ENCODE peak calls at places on chromosomes 11 and 22, in seven cellular contexts. One of them, this sample, is unnamed.

GRCh38 chr11:76161261-76161961 is 44.9 kb downstream of the WNT11 start:
- DNase-seq in NCI-H1105: no peak
- DNase-seq in SW480: no peak
- DNase-seq in osteocyte: no peak
- DNase-seq in MV-4-11: no peak
- DNase-seq in activated naive CD4-positive, alpha-beta T cell treated with anti-CD3 and anti-CD28 coated beads for 36 hours: no peak
- DNase-seq in non-pigmented ciliary epithelial cell: no peak
- DNase-seq in this sample: peak; percentile 17

GRCh38 chr11:120880791-120881190 is 143.1 kb upstream of the TBCEL start:
- DNase-seq in NCI-H1105: no peak
- DNase-seq in SW480: no peak
- DNase-seq in osteocyte: no peak
- DNase-seq in MV-4-11: no peak
- DNase-seq in activated naive CD4-positive, alpha-beta T cell treated with anti-CD3 and anti-CD28 coated beads for 36 hours: no peak
- DNase-seq in non-pigmented ciliary epithelial cell: no peak
- DNase-seq in this sample: no peak

GRCh38 chr11:134235399-134235798 is 10.9 kb downstream of the VPS26B start:
- DNase-seq in NCI-H1105: no peak
- DNase-seq in SW480: no peak
- DNase-seq in osteocyte: no peak
- DNase-seq in MV-4-11: no peak
- DNase-seq in activated naive CD4-positive, alpha-beta T cell treated with anti-CD3 and anti-CD28 coated beads for 36 hours: no peak
- DNase-seq in non-pigmented ciliary epithelial cell: no peak
- DNase-seq in this sample: no peak

GRCh38 chr11:44536779-44537516 is 28.5 kb upstream of the CD82 start:
- DNase-seq in NCI-H1105: no peak
- DNase-seq in SW480: no peak
- DNase-seq in osteocyte: no peak
- DNase-seq in MV-4-11: no peak
- DNase-seq in activated naive CD4-positive, alpha-beta T cell treated with anti-CD3 and anti-CD28 coated beads for 36 hours: no peak
- DNase-seq in non-pigmented ciliary epithelial cell: no peak
- DNase-seq in this sample: no peak

GRCh38 chr11:57205046-57205671 is 23.4 kb downstream of the LRRC55 start:
- DNase-seq in NCI-H1105: no peak
- DNase-seq in SW480: peak; percentile 5
- DNase-seq in osteocyte: no peak
- DNase-seq in MV-4-11: no peak
- DNase-seq in activated naive CD4-positive, alpha-beta T cell treated with anti-CD3 and anti-CD28 coated beads for 36 hours: no peak
- DNase-seq in non-pigmented ciliary epithelial cell: peak; percentile 10
- DNase-seq in this sample: no peak

GRCh38 chr22:39421691-39422090 is 22.1 kb downstream of the TAB1 start:
- DNase-seq in NCI-H1105: no peak
- DNase-seq in SW480: no peak
- DNase-seq in osteocyte: no peak
- DNase-seq in MV-4-11: no peak
- DNase-seq in activated naive CD4-positive, alpha-beta T cell treated with anti-CD3 and anti-CD28 coated beads for 36 hours: no peak
- DNase-seq in non-pigmented ciliary epithelial cell: no peak
- DNase-seq in this sample: no peak

GRCh38 chr22:44399196-44399837 is 86.6 kb upstream of the SHISAL1 start:
- DNase-seq in NCI-H1105: no peak
- DNase-seq in SW480: no peak
- DNase-seq in osteocyte: peak; percentile 71
- DNase-seq in MV-4-11: no peak
- DNase-seq in activated naive CD4-positive, alpha-beta T cell treated with anti-CD3 and anti-CD28 coated beads for 36 hours: no peak
- DNase-seq in non-pigmented ciliary epithelial cell: no peak
- DNase-seq in this sample: peak; percentile 34

GRCh38 chr11:61728940-61729219 is 23.6 kb upstream of the MYRF start:
- DNase-seq in NCI-H1105: no peak
- DNase-seq in SW480: peak; percentile 92
- DNase-seq in osteocyte: no peak
- DNase-seq in MV-4-11: peak; percentile 24
- DNase-seq in activated naive CD4-positive, alpha-beta T cell treated with anti-CD3 and anti-CD28 coated beads for 36 hours: no peak
- DNase-seq in non-pigmented ciliary epithelial cell: peak; percentile 23
- DNase-seq in this sample: no peak

GRCh38 chr11:73317373-73317772 is 9.3 kb downstream of the ARHGEF17 start:
- DNase-seq in NCI-H1105: no peak
- DNase-seq in SW480: no peak
- DNase-seq in osteocyte: no peak
- DNase-seq in MV-4-11: no peak
- DNase-seq in activated naive CD4-positive, alpha-beta T cell treated with anti-CD3 and anti-CD28 coated beads for 36 hours: no peak
- DNase-seq in non-pigmented ciliary epithelial cell: no peak
- DNase-seq in this sample: no peak

GRCh38 chr11:69750875-69751597 is 24.1 kb downstream of the FGF4 start:
- DNase-seq in NCI-H1105: no peak
- DNase-seq in SW480: no peak
- DNase-seq in osteocyte: no peak
- DNase-seq in MV-4-11: no peak
- DNase-seq in activated naive CD4-positive, alpha-beta T cell treated with anti-CD3 and anti-CD28 coated beads for 36 hours: no peak
- DNase-seq in non-pigmented ciliary epithelial cell: no peak
- DNase-seq in this sample: no peak

GRCh38 chr22:29635734-29636357 is 32.4 kb downstream of the NF2 start:
- DNase-seq in NCI-H1105: no peak
- DNase-seq in SW480: peak; percentile 56
- DNase-seq in osteocyte: no peak
- DNase-seq in MV-4-11: peak; percentile 45
- DNase-seq in activated naive CD4-positive, alpha-beta T cell treated with anti-CD3 and anti-CD28 coated beads for 36 hours: no peak
- DNase-seq in non-pigmented ciliary epithelial cell: no peak
- DNase-seq in this sample: no peak

GRCh38 chr11:92376146-92376599 is 151.6 kb downstream of the FAT3 start:
- DNase-seq in NCI-H1105: no peak
- DNase-seq in SW480: no peak
- DNase-seq in osteocyte: no peak
- DNase-seq in MV-4-11: no peak
- DNase-seq in activated naive CD4-positive, alpha-beta T cell treated with anti-CD3 and anti-CD28 coated beads for 36 hours: no peak
- DNase-seq in non-pigmented ciliary epithelial cell: peak; percentile 75
- DNase-seq in this sample: no peak

GRCh38 chr22:27139935-27140493 is 482.6 kb downstream of the MIAT start:
- DNase-seq in NCI-H1105: no peak
- DNase-seq in SW480: peak; percentile 14
- DNase-seq in osteocyte: no peak
- DNase-seq in MV-4-11: no peak
- DNase-seq in activated naive CD4-positive, alpha-beta T cell treated with anti-CD3 and anti-CD28 coated beads for 36 hours: no peak
- DNase-seq in non-pigmented ciliary epithelial cell: peak; percentile 70
- DNase-seq in this sample: no peak

GRCh38 chr22:43631846-43632245 is 180.3 kb downstream of the EFCAB6 start:
- DNase-seq in NCI-H1105: no peak
- DNase-seq in SW480: no peak
- DNase-seq in osteocyte: peak; percentile 69
- DNase-seq in MV-4-11: no peak
- DNase-seq in activated naive CD4-positive, alpha-beta T cell treated with anti-CD3 and anti-CD28 coated beads for 36 hours: no peak
- DNase-seq in non-pigmented ciliary epithelial cell: no peak
- DNase-seq in this sample: no peak

GRCh38 chr11:116426761-116427160 is 346.0 kb downstream of the BUD13 start:
- DNase-seq in NCI-H1105: no peak
- DNase-seq in SW480: no peak
- DNase-seq in osteocyte: no peak
- DNase-seq in MV-4-11: no peak
- DNase-seq in activated naive CD4-positive, alpha-beta T cell treated with anti-CD3 and anti-CD28 coated beads for 36 hours: no peak
- DNase-seq in non-pigmented ciliary epithelial cell: no peak
- DNase-seq in this sample: no peak

GRCh38 chr11:68043029-68043348 is 4.2 kb downstream of the TCIRG1 start:
- DNase-seq in NCI-H1105: no peak
- DNase-seq in SW480: no peak
- DNase-seq in osteocyte: peak; percentile 83
- DNase-seq in MV-4-11: no peak
- DNase-seq in activated naive CD4-positive, alpha-beta T cell treated with anti-CD3 and anti-CD28 coated beads for 36 hours: no peak
- DNase-seq in non-pigmented ciliary epithelial cell: no peak
- DNase-seq in this sample: no peak

GRCh38 chr11:19597876-19598275 is 114.8 kb upstream of the NAV2 start:
- DNase-seq in NCI-H1105: no peak
- DNase-seq in SW480: no peak
- DNase-seq in osteocyte: peak; percentile 84
- DNase-seq in MV-4-11: no peak
- DNase-seq in activated naive CD4-positive, alpha-beta T cell treated with anti-CD3 and anti-CD28 coated beads for 36 hours: no peak
- DNase-seq in non-pigmented ciliary epithelial cell: no peak
- DNase-seq in this sample: no peak

GRCh38 chr22:30356392-30357230 is at the start of the genes CCDC157 and SF3A1:
- DNase-seq in NCI-H1105: peak; percentile 80
- DNase-seq in SW480: peak; percentile 81
- DNase-seq in osteocyte: peak; percentile 94
- DNase-seq in MV-4-11: peak; percentile 79
- DNase-seq in activated naive CD4-positive, alpha-beta T cell treated with anti-CD3 and anti-CD28 coated beads for 36 hours: peak; percentile 87
- DNase-seq in non-pigmented ciliary epithelial cell: peak; percentile 56
- DNase-seq in this sample: peak; percentile 87

GRCh38 chr22:46072030-46072881 is 78.1 kb upstream of the PPARA start:
- DNase-seq in NCI-H1105: no peak
- DNase-seq in SW480: peak; percentile 76
- DNase-seq in osteocyte: no peak
- DNase-seq in MV-4-11: no peak
- DNase-seq in activated naive CD4-positive, alpha-beta T cell treated with anti-CD3 and anti-CD28 coated beads for 36 hours: peak; percentile 47
- DNase-seq in non-pigmented ciliary epithelial cell: no peak
- DNase-seq in this sample: peak; percentile 63

GRCh38 chr11:113163291-113164030 is 150.9 kb upstream of the TTC12 start:
- DNase-seq in NCI-H1105: no peak
- DNase-seq in SW480: no peak
- DNase-seq in osteocyte: peak; percentile 48
- DNase-seq in MV-4-11: no peak
- DNase-seq in activated naive CD4-positive, alpha-beta T cell treated with anti-CD3 and anti-CD28 coated beads for 36 hours: no peak
- DNase-seq in non-pigmented ciliary epithelial cell: no peak
- DNase-seq in this sample: no peak

GRCh38 chr11:120326845-120327281 is 1.8 kb downstream of the TLCD5 start:
- DNase-seq in NCI-H1105: no peak
- DNase-seq in SW480: no peak
- DNase-seq in osteocyte: no peak
- DNase-seq in MV-4-11: peak; percentile 90
- DNase-seq in activated naive CD4-positive, alpha-beta T cell treated with anti-CD3 and anti-CD28 coated beads for 36 hours: no peak
- DNase-seq in non-pigmented ciliary epithelial cell: no peak
- DNase-seq in this sample: no peak

GRCh38 chr11:10310301-10310841 is 5.5 kb downstream of the ADM start:
- DNase-seq in NCI-H1105: no peak
- DNase-seq in SW480: no peak
- DNase-seq in osteocyte: no peak
- DNase-seq in MV-4-11: peak; percentile 11
- DNase-seq in activated naive CD4-positive, alpha-beta T cell treated with anti-CD3 and anti-CD28 coated beads for 36 hours: no peak
- DNase-seq in non-pigmented ciliary epithelial cell: no peak
- DNase-seq in this sample: no peak

GRCh38 chr11:83070044-83070877 is 1.4 kb downstream of the RAB30 start:
- DNase-seq in NCI-H1105: no peak
- DNase-seq in SW480: no peak
- DNase-seq in osteocyte: no peak
- DNase-seq in MV-4-11: no peak
- DNase-seq in activated naive CD4-positive, alpha-beta T cell treated with anti-CD3 and anti-CD28 coated beads for 36 hours: no peak
- DNase-seq in non-pigmented ciliary epithelial cell: no peak
- DNase-seq in this sample: no peak

GRCh38 chr11:95849087-95849825 is 59.0 kb downstream of the CEP57 start:
- DNase-seq in NCI-H1105: no peak
- DNase-seq in SW480: peak; percentile 82
- DNase-seq in osteocyte: no peak
- DNase-seq in MV-4-11: peak; percentile 75
- DNase-seq in activated naive CD4-positive, alpha-beta T cell treated with anti-CD3 and anti-CD28 coated beads for 36 hours: peak; percentile 65
- DNase-seq in non-pigmented ciliary epithelial cell: peak; percentile 64
- DNase-seq in this sample: no peak

GRCh38 chr22:44335066-44335839 is 22.5 kb upstream of the SHISAL1 start:
- DNase-seq in NCI-H1105: no peak
- DNase-seq in SW480: no peak
- DNase-seq in osteocyte: no peak
- DNase-seq in MV-4-11: no peak
- DNase-seq in activated naive CD4-positive, alpha-beta T cell treated with anti-CD3 and anti-CD28 coated beads for 36 hours: no peak
- DNase-seq in non-pigmented ciliary epithelial cell: no peak
- DNase-seq in this sample: no peak

GRCh38 chr22:19713650-19714319 is 518 bp upstream of the SEPTIN5 start:
- DNase-seq in NCI-H1105: no peak
- DNase-seq in SW480: no peak
- DNase-seq in osteocyte: no peak
- DNase-seq in MV-4-11: no peak
- DNase-seq in activated naive CD4-positive, alpha-beta T cell treated with anti-CD3 and anti-CD28 coated beads for 36 hours: no peak
- DNase-seq in non-pigmented ciliary epithelial cell: no peak
- DNase-seq in this sample: no peak

GRCh38 chr22:17706451-17706900 is 67.8 kb downstream of the BID start:
- DNase-seq in NCI-H1105: no peak
- DNase-seq in SW480: peak; percentile 57
- DNase-seq in osteocyte: peak; percentile 87
- DNase-seq in MV-4-11: peak; percentile 99
- DNase-seq in activated naive CD4-positive, alpha-beta T cell treated with anti-CD3 and anti-CD28 coated beads for 36 hours: peak; percentile 67
- DNase-seq in non-pigmented ciliary epithelial cell: peak; percentile 92
- DNase-seq in this sample: peak; percentile 81

GRCh38 chr22:20653795-20654342 is 120.0 kb upstream of the SERPIND1 start:
- DNase-seq in NCI-H1105: no peak
- DNase-seq in SW480: no peak
- DNase-seq in osteocyte: peak; percentile 44
- DNase-seq in MV-4-11: no peak
- DNase-seq in activated naive CD4-positive, alpha-beta T cell treated with anti-CD3 and anti-CD28 coated beads for 36 hours: no peak
- DNase-seq in non-pigmented ciliary epithelial cell: no peak
- DNase-seq in this sample: no peak

GRCh38 chr11:2801711-2802388 is 83.7 kb downstream of the CDKN1C start:
- DNase-seq in NCI-H1105: no peak
- DNase-seq in SW480: no peak
- DNase-seq in osteocyte: no peak
- DNase-seq in MV-4-11: no peak
- DNase-seq in activated naive CD4-positive, alpha-beta T cell treated with anti-CD3 and anti-CD28 coated beads for 36 hours: peak; percentile 3
- DNase-seq in non-pigmented ciliary epithelial cell: no peak
- DNase-seq in this sample: peak; percentile 17

GRCh38 chr11:126839496-126839895 is 161.1 kb downstream of the KIRREL3 start:
- DNase-seq in NCI-H1105: no peak
- DNase-seq in SW480: peak; percentile 58
- DNase-seq in osteocyte: no peak
- DNase-seq in MV-4-11: no peak
- DNase-seq in activated naive CD4-positive, alpha-beta T cell treated with anti-CD3 and anti-CD28 coated beads for 36 hours: no peak
- DNase-seq in non-pigmented ciliary epithelial cell: no peak
- DNase-seq in this sample: no peak

GRCh38 chr11:107669156-107669740 is 42.6 kb downstream of the SLN start:
- DNase-seq in NCI-H1105: no peak
- DNase-seq in SW480: no peak
- DNase-seq in osteocyte: no peak
- DNase-seq in MV-4-11: no peak
- DNase-seq in activated naive CD4-positive, alpha-beta T cell treated with anti-CD3 and anti-CD28 coated beads for 36 hours: no peak
- DNase-seq in non-pigmented ciliary epithelial cell: no peak
- DNase-seq in this sample: no peak

This sample was measured in CD14-positive monocyte.